ENCODE peak calls at places on chromosomes 5 and 9, in five cellular contexts. M, H, Z, P and A are unnamed samples.

GRCh38 chr9:134562146-134562753 is 79.4 kb upstream of the COL5A1 start:
- DNase-seq in Z (no peak), H (no peak), M (no peak), P (no peak), A (no peak)

GRCh38 chr9:38686923-38687322 is 33.0 kb downstream of the FAM240B start:
- DNase-seq in Z (no peak), H (no peak), M (no peak), P (no peak), A (no peak)

GRCh38 chr5:174399411-174399810 is 325.0 kb upstream of the MSX2 start:
- DNase-seq in P (no peak), Z (no peak), H (no peak), M (no peak), A (no peak)

GRCh38 chr9:136095028-136095494 is at the start of gene NACC2:
- DNase-seq in Z (peak), M (no peak), P (peak), H (peak), A (peak)

GRCh38 chr9:131776036-131776435 is 36.2 kb upstream of the RAPGEF1 start:
- DNase-seq in Z (no peak), M (no peak), H (no peak), P (no peak), A (no peak)

GRCh38 chr5:88732181-88732633 is 150.8 kb downstream of the MEF2C start:
- DNase-seq in Z (peak), P (peak), H (peak), M (no peak), A (no peak)

GRCh38 chr5:6419340-6419852 is 29.3 kb upstream of the UBE2QL1 start:
- DNase-seq in P (no peak), Z (peak), H (no peak), M (no peak), A (peak)

GRCh38 chr9:95305770-95306492 is 11.6 kb downstream of the FANCC start:
- DNase-seq in M (no peak), Z (peak), P (no peak), H (peak), A (no peak)

GRCh38 chr9:68802525-68803015 is 97.5 kb downstream of the PIP5K1B start:
- DNase-seq in P (no peak), Z (no peak), H (no peak), M (no peak), A (no peak)

GRCh38 chr5:149773245-149774095 is 43.4 kb downstream of the PPARGC1B start:
- DNase-seq in P (no peak), M (no peak), H (no peak), Z (no peak), A (no peak)

GRCh38 chr5:149777382-149777781 is 47.3 kb downstream of the PPARGC1B start:
- DNase-seq in H (no peak), Z (no peak), P (no peak), M (no peak), A (no peak)

GRCh38 chr5:149776376-149777305 is 46.5 kb downstream of the PPARGC1B start:
- DNase-seq in Z (no peak), M (no peak), H (no peak), P (no peak), A (peak)

GRCh38 chr5:149779071-149779470 is 49.0 kb downstream of the PPARGC1B start:
- DNase-seq in H (no peak), Z (no peak), P (no peak), M (no peak), A (no peak)

GRCh38 chr5:149775785-149776184 is 45.7 kb downstream of the PPARGC1B start:
- DNase-seq in M (no peak), P (peak), Z (no peak), H (peak), A (peak)
- TF ChIP-seq CTCF in M (no peak), P (peak), Z (peak), H (no peak), A (peak)

GRCh38 chr5:37774912-37775483 is 64.8 kb downstream of the GDNF start:
- DNase-seq in Z (no peak), P (peak), H (peak), M (no peak), A (peak)
- TF ChIP-seq CTCF in Z (peak), P (peak), H (peak), M (no peak), A (peak)

GRCh38 chr9:84327184-84327583 is 13.4 kb downstream of the SLC28A3 start:
- DNase-seq in H (peak), P (peak), M (no peak), Z (no peak), A (no peak)
- TF ChIP-seq CTCF in H (no peak), P (no peak), M (no peak), Z (no peak), A (no peak)

GRCh38 chr5:42912184-42912766 is 100.6 kb upstream of the SELENOP start:
- DNase-seq in M (no peak), P (peak), Z (peak), H (peak), A (peak)
- TF ChIP-seq CTCF in M (no peak), P (peak), Z (peak), H (peak), A (peak)